ENCODE peak calls at places on chromosomes 5 and 9, in four cellular contexts. Q is HepG2, R is K562, L is GM12878. G is an unnamed sample. For H3K4me1, the result is how much of the 10 kb centered on the place peaks cover.

GRCh38 chr5:36452394-36453100 is 150.8 kb upstream of the RANBP3L start:
- DNase-seq in Q (no peak), R (no peak), L (no peak), G (no peak)

GRCh38 chr5:149215478-149216042 is 56.1 kb upstream of the AFAP1L1 start:
- DNase-seq in Q (no peak), R (no peak), L (no peak), G (no peak)

GRCh38 chr9:120775859-120776258 is 17.4 kb downstream of the FBXW2 start:
- DNase-seq in Q (no peak), R (peak), L (no peak), G (no peak)

GRCh38 chr5:136802382-136802781 is 437.0 kb upstream of the TRPC7 start:
- DNase-seq in Q (no peak), R (no peak), L (no peak), G (peak)

GRCh38 chr5:66652818-66653217 is 56.6 kb downstream of the MAST4 start:
- DNase-seq in Q (no peak), R (no peak), L (no peak), G (no peak)

GRCh38 chr9:98227883-98228282 is 27.6 kb downstream of the TBC1D2 start:
- DNase-seq in Q (peak), R (no peak), L (no peak), G (no peak)

GRCh38 chr9:86369810-86370209 is 15.6 kb upstream of the TUT7 start:
- DNase-seq in Q (no peak), R (no peak), L (no peak), G (no peak)

GRCh38 chr9:37739222-37739621 is 14.4 kb upstream of the TRMT10B start:
- DNase-seq in Q (no peak), R (no peak), L (no peak), G (no peak)

GRCh38 chr5:172765766-172766286 is 5.2 kb downstream of the DUSP1 start:
- DNase-seq in Q (no peak), R (no peak), L (no peak), G (no peak)

DNA sequence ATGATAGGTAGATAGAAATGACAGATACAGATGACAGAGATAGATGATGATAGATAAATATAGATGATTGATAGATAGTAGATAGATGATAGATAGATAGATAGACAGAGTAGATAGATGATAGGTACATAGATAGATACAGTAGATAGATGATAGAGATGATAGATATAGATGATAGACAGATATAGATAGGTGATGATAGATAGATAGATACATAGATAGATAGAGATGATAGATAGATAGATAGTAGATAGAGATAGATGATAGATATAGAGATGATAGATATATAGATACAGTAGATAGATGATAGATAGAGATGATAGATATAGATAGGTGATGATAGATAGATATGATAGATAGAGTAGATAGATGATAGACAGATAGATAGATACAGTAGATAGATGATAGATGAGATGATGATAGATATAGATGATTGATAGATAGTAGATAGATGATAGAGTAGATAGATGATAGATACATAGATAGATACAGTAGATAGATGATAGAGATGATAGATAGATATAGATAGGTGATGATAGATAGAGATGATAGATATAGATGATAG is 95.7 kb upstream of the SMIM23 start:
- DNase-seq in Q (no peak), R (no peak), L (no peak), G (no peak)
- TF ChIP-seq CHD4 in Q (no peak), R (no peak), L (no peak), G (no peak)

GRCh38 chr5:180332051-180332517 is 21.1 kb downstream of the GFPT2 start:
- DNase-seq in Q (no peak), R (no peak), L (no peak), G (peak)
- TF ChIP-seq CTCF in Q (no peak), R (peak), L (no peak), G (peak)

GRCh38 chr9:136316896-136317676 is 10.3 kb upstream of the GPSM1 start:
- DNase-seq in Q (no peak), R (no peak), L (no peak), G (no peak)

GRCh38 chr9:136318111-136318768 is 9.1 kb upstream of the GPSM1 start:
- DNase-seq in Q (no peak), R (no peak), L (no peak), G (no peak)

GRCh38 chr9:136318769-136319241 is 8.5 kb upstream of the GPSM1 start:
- DNase-seq in Q (no peak), R (no peak), L (no peak), G (no peak)

GRCh38 chr9:136316271-136316751 is 11.0 kb upstream of the GPSM1 start:
- DNase-seq in Q (no peak), R (no peak), L (no peak), G (no peak)

GRCh38 chr9:136317695-136318094 is 9.6 kb upstream of the GPSM1 start:
- DNase-seq in Q (no peak), R (no peak), L (no peak), G (no peak)
- H3K4me1 ChIP-seq in Q (under half), R (under half), L (under half), G (under half)

DNA sequence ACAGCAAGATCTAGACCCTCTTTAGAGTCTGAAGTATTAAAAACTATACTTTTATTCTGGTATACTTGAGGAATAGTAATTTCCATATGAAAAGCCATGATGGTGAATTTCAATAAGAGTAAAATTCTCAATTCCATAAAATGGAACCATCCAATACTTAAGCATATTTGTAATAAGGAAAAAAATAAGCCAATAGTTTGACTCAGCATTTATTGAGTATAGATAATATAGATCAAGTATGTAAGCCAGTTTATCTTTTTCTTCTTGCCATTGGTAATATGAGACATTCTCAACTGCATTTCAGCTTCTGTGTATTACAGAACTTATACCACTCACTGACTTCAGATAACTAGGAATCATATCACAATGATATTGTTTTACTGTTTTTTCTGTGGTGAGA is 361.0 kb downstream of the SLCO4C1 start:
- DNase-seq in Q (no peak), R (no peak), L (no peak), G (no peak)
- TF ChIP-seq CHD4 in Q (no peak), R (no peak), L (no peak), G (no peak)

DNA sequence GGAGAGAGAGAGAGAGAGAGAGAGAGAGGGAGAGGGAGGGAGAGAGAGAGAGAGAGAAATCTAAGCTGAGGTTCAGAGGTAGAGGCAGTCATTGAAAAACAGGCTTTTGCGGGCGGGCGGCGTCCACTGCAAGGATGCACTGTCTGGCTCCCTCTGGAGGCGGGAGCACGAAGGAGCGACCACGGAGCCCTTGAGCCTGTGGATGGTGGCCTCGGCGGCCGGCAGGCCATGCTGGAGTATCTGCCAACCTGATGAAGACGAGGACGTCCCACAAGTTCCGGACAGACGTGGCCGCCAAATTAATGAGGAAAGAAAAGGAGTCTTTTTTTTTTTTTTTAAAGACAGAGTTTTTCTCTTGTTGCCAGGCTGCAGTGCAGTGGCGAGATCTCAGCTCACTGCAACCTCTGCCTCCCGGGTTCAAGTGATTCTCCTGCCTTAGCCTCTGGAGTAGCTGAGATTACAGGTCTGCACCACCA is 2.2 kb upstream of the CCDC125 start:
- DNase-seq in Q (peak), R (peak), L (no peak), G (peak)
- TF ChIP-seq CTCF in Q (peak), R (peak), L (peak), G (peak)

GRCh38 chr9:105251133-105251532 is 6.7 kb downstream of the SLC44A1 start:
- DNase-seq in Q (no peak), R (no peak), L (no peak), G (no peak)
- H3K4me1 ChIP-seq in Q (half or more), R (under half), L (under half), G (under half)